ENCODE peak calls at places on chromosome 16, in nine cellular contexts. L, R, K, M, W, P, V, E and H are unnamed samples.

GRCh38 chr16:17529982-17530760 is 59.4 kb upstream of the XYLT1 start:
- DNase-seq in L (no peak), R (no peak), K (no peak), M (no peak), W (no peak), P (no peak), V (peak; percentile 94), E (no peak), H (no peak)

GRCh38 chr16:57627184-57627871 is 1.1 kb upstream of the ADGRG1 start:
- DNase-seq in L (no peak), R (no peak), K (no peak), M (no peak), W (peak; percentile 59), P (no peak), V (peak; percentile 80), E (peak; percentile 69), H (peak; percentile 70)

GRCh38 chr16:69471121-69471520 is 46.7 kb downstream of the CYB5B start:
- DNase-seq in L (no peak), R (no peak), K (no peak), M (no peak), W (no peak), P (no peak), V (no peak), E (no peak), H (no peak)

GRCh38 chr16:73365010-73365409 is 317.1 kb upstream of the ZFHX3 start:
- DNase-seq in L (no peak), R (no peak), K (peak; percentile 52), M (peak; percentile 23), W (peak; percentile 83), P (no peak), V (peak; percentile 26), E (no peak), H (no peak)

GRCh38 chr16:48353565-48354163 is 31.5 kb downstream of the SIAH1 start:
- DNase-seq in L (no peak), R (peak; percentile 41), K (peak; percentile 63), M (no peak), W (peak; percentile 76), P (no peak), V (peak; percentile 78), E (peak; percentile 77), H (peak; percentile 68)

GRCh38 chr16:63192969-63193368 is 1156.7 kb upstream of the CDH8 start:
- DNase-seq in L (no peak), R (no peak), K (no peak), M (no peak), W (no peak), P (no peak), V (no peak), E (no peak), H (no peak)

GRCh38 chr16:11955713-11956123 is 9.3 kb upstream of the TNFRSF17 start:
- DNase-seq in L (no peak), R (no peak), K (no peak), M (no peak), W (no peak), P (no peak), V (peak; percentile 94), E (no peak), H (peak; percentile 83)

GRCh38 chr16:31215287-31216115 is 1.4 kb downstream of the PYDC1 start:
- DNase-seq in L (peak; percentile 62), R (peak; percentile 51), K (peak; percentile 64), M (peak; percentile 62), W (peak; percentile 73), P (no peak), V (peak; percentile 52), E (peak; percentile 92), H (peak; percentile 79)

GRCh38 chr16:56617212-56618085 is 8.1 kb upstream of the MT1E start:
- DNase-seq in L (peak; percentile 88), R (peak; percentile 75), K (peak; percentile 80), M (peak; percentile 87), W (no peak), P (no peak), V (peak; percentile 60), E (peak; percentile 76), H (no peak)

DNA sequence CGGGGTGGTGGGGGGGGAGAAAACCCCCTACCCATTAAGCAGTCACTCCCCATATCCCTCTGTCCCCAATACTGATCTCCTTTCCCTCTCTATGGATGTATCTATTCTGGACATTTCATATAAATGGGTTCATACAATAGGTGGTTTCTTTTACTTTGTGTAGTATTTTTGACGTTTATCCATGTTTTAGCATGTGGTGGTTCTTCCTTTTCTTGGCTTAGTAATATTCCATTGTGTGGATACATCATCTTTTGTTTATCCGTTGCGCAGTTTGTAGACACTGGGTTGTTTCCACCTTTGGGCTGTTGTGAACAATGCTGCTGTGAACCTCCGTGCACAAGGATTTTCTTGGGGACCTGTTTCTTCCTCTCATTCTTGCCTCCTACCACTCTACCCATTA is 12.6 kb downstream of the LDHD start:
- DNase-seq in L (no peak), R (no peak), K (no peak), M (no peak), W (no peak), P (no peak), V (no peak), E (no peak), H (no peak)
- H3K27ac ChIP-seq in L (peak overlapping the region; percentile 94), R (no peak overlapping the region), K (no peak overlapping the region), M (no peak overlapping the region), W (peak overlapping the region; percentile 97), P (no peak overlapping the region), V (no peak overlapping the region), E (no peak overlapping the region), H (no peak overlapping the region)

GRCh38 chr16:85638248-85638647 is 25.1 kb downstream of the GSE1 start:
- DNase-seq in L (no peak), R (no peak), K (no peak), M (no peak), W (no peak), P (no peak), V (no peak), E (no peak), H (no peak)

GRCh38 chr16:85638695-85639409 is 25.7 kb downstream of the GSE1 start:
- DNase-seq in L (no peak), R (no peak), K (peak; percentile 49), M (no peak), W (no peak), P (no peak), V (no peak), E (no peak), H (no peak)

GRCh38 chr16:85640606-85641005 is 27.5 kb downstream of the GSE1 start:
- DNase-seq in L (no peak), R (no peak), K (no peak), M (no peak), W (no peak), P (no peak), V (no peak), E (no peak), H (no peak)

GRCh38 chr16:85640254-85640558 is 27.1 kb downstream of the GSE1 start:
- DNase-seq in L (no peak), R (no peak), K (no peak), M (no peak), W (no peak), P (no peak), V (peak; percentile 38), E (no peak), H (no peak)

GRCh38 chr16:85639529-85640253 is 26.6 kb downstream of the GSE1 start:
- DNase-seq in L (peak; percentile 79), R (no peak), K (peak; percentile 78), M (peak; percentile 80), W (peak; percentile 92), P (no peak), V (no peak), E (no peak), H (no peak)
- H3K4me1 ChIP-seq in L (peaks cover 84% of the 10 kb centered on the region), R (no peaks in the 10 kb centered on the region), K (peaks cover 91% of the 10 kb centered on the region), M (peaks cover 37% of the 10 kb centered on the region), W (peaks cover 74% of the 10 kb centered on the region), P (no peaks in the 10 kb centered on the region), V (peaks cover 6% of the 10 kb centered on the region), E (no peaks in the 10 kb centered on the region), H (peaks cover 18% of the 10 kb centered on the region)

DNA sequence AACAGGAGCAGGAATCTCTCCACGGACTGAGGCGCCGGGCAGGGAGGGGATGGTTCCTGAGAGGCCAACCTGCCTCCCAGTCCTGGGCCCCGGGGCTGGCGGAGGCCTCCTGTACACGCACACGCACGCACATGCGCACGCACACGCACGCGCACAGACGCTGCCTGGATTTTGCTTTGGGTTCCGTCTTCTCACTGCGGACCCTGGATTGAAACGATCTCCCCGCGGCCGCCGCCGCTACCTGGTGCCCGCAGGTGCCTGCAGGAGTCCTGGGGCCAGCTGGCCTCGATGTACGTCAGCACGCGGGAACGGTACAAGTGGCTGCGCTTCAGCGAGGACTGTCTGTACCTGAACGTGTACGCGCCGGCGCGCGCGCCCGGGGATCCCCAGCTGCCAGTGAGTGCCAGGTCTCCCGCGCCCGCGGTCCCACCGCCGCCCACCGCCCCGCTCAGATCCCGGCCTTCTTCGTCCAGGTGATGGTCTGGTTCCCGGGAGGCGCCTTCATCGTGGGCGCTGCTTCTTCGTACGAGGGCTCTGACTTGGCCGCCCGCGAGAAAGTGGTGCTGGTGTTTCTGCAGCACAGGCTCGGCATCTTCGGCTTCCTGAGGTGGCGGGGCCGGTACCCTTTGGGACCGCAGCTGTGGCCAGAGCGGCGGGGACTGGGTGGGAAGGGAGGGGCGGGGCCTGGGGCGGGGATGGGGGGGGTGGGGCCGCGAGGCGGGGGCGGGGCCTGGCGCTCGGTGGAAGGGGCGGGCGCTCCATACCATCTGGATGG is 12.2 kb downstream of the CES4A start:
- DNase-seq in L (peak; percentile 61), R (peak; percentile 55), K (peak; percentile 75), M (peak; percentile 51), W (peak; percentile 97), P (peak; percentile 60), V (peak; percentile 86), E (peak; percentile 80), H (peak; percentile 30)
- H3K27ac ChIP-seq in L (peak overlapping the region; percentile 46), R (peak overlapping the region; percentile 52), K (peak overlapping the region; percentile 67), M (no peak overlapping the region), W (no peak overlapping the region), P (peak overlapping the region; percentile 91), V (no peak overlapping the region), E (no peak overlapping the region), H (no peak overlapping the region)

GRCh38 chr16:84637709-84638108 is 10.6 kb upstream of the KLHL36 start:
- DNase-seq in L (no peak), R (no peak), K (no peak), M (no peak), W (no peak), P (no peak), V (no peak), E (no peak), H (no peak)

GRCh38 chr16:84641643-84642358 is 6.5 kb upstream of the KLHL36 start:
- DNase-seq in L (no peak), R (no peak), K (no peak), M (no peak), W (no peak), P (no peak), V (no peak), E (no peak), H (no peak)

GRCh38 chr16:84638195-84638806 is 10.0 kb upstream of the KLHL36 start:
- DNase-seq in L (no peak), R (no peak), K (no peak), M (no peak), W (no peak), P (no peak), V (no peak), E (no peak), H (no peak)

GRCh38 chr16:84643180-84643583 is 5.1 kb upstream of the KLHL36 start:
- DNase-seq in L (peak; percentile 76), R (peak; percentile 91), K (peak; percentile 45), M (peak; percentile 68), W (no peak), P (peak; percentile 72), V (peak; percentile 91), E (no peak), H (peak; percentile 77)

DNA sequence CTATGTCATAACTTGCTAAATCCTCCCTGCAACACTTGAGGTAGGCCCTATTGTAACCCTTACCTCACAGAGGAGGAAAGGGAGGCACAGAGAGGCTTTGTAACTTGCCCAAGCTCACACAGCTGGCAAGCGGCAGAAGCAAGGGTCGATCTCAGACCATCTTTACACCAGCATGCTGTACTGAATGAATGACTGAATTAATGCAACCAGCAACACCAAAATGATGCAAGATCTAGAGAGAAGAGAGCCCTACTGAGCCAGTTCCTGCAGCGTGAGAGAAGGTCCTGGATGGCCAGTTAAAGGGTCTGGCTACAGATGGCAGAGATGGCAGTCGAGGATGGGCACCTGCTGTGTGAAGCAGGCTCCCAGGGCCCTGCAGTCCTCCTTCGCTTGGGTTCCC is 8.2 kb upstream of the KLHL36 start:
- DNase-seq in L (no peak), R (no peak), K (no peak), M (no peak), W (no peak), P (no peak), V (no peak), E (no peak), H (no peak)
- H3K4me1 ChIP-seq in L (peaks cover 40% of the 10 kb centered on the region), R (peaks cover 7% of the 10 kb centered on the region), K (no peaks in the 10 kb centered on the region), M (peaks cover 33% of the 10 kb centered on the region), W (peaks cover 13% of the 10 kb centered on the region), P (no peaks in the 10 kb centered on the region), V (peaks cover 14% of the 10 kb centered on the region), E (no peaks in the 10 kb centered on the region), H (peaks cover 15% of the 10 kb centered on the region)